ENCODE peak calls at places on chromosome 2, in seven cellular contexts. V is RPMI8226; E is occipital lobe; G is bronchial epithelial cell; K is foreskin fibroblast; P is stimulated activated CD8-positive, alpha-beta memory T cell treated with anti-CD3 and anti-CD28 coated beads, Interleukin-15, amount 100 ng/mL, for 1 hour; S is fibroblast of pulmonary artery. Y is an unnamed sample.

GRCh38 chr2:24517247-24517646 is 26.2 kb downstream of the NCOA1 start:
- DNase-seq in V (no peak), E (no peak), G (no peak), K (no peak), P (no peak), S (no peak), Y (no peak)

GRCh38 chr2:180735799-180736198 is 244.6 kb upstream of the UBE2E3 start:
- DNase-seq in V (no peak), E (no peak), G (no peak), K (no peak), P (no peak), S (no peak), Y (no peak)

GRCh38 chr2:201955702-201956141 is 77.9 kb upstream of the FZD7 start:
- DNase-seq in V (no peak), E (peak), G (no peak), K (peak), P (no peak), S (peak), Y (no peak)

GRCh38 chr2:113219889-113220641 is 46.3 kb downstream of the PSD4 start:
- DNase-seq in V (peak), E (no peak), G (peak), K (peak), P (no peak), S (peak), Y (no peak)

GRCh38 chr2:238009563-238009962 is 42.7 kb downstream of the UBE2F start:
- DNase-seq in V (no peak), E (peak), G (no peak), K (no peak), P (no peak), S (no peak), Y (no peak)

GRCh38 chr2:128727914-128728313 is 409.2 kb upstream of the HS6ST1 start:
- DNase-seq in V (no peak), E (no peak), G (peak), K (peak), P (no peak), S (peak), Y (no peak)

GRCh38 chr2:55033921-55034320 is 16.3 kb downstream of the RTN4 start:
- DNase-seq in V (no peak), E (no peak), G (no peak), K (no peak), P (no peak), S (no peak), Y (no peak)

GRCh38 chr2:210277133-210277532 is 37.8 kb downstream of the MYL1 start:
- DNase-seq in V (no peak), E (no peak), G (no peak), K (no peak), P (no peak), S (no peak), Y (no peak)

GRCh38 chr2:28661589-28662001 is 90.0 kb upstream of the PPP1CB start:
- DNase-seq in V (no peak), E (no peak), G (peak), K (peak), P (no peak), S (peak), Y (no peak)

GRCh38 chr2:10448646-10449480 is 736 bp upstream of the ODC1 start:
- DNase-seq in V (peak), E (no peak), G (peak), K (peak), P (peak), S (peak), Y (peak)

GRCh38 chr2:176158306-176158643 is 1.2 kb downstream of the HOXD3 start:
- DNase-seq in V (no peak), E (no peak), G (no peak), K (no peak), P (no peak), S (no peak), Y (no peak)

GRCh38 chr2:226799211-226799975 is at the start of gene IRS1:
- DNase-seq in V (peak), E (peak), G (peak), K (peak), P (no peak), S (peak), Y (peak)

GRCh38 chr2:237497820-237498128 is 10.7 kb downstream of the MLPH start:
- DNase-seq in V (no peak), E (no peak), G (no peak), K (peak), P (no peak), S (no peak), Y (no peak)

GRCh38 chr2:85911836-85912692 is 23.3 kb upstream of the ST3GAL5 start:
- DNase-seq in V (no peak), E (no peak), G (peak), K (peak), P (no peak), S (peak), Y (no peak)

GRCh38 chr2:68196120-68196716 is 38.5 kb downstream of the PNO1 start:
- DNase-seq in V (peak), E (no peak), G (peak), K (peak), P (peak), S (peak), Y (peak)

GRCh38 chr2:169877406-169877805 is 50.2 kb downstream of the UBR3 start:
- DNase-seq in V (peak), E (no peak), G (peak), K (peak), P (no peak), S (peak), Y (no peak)

GRCh38 chr2:237904806-237905599 is 45.6 kb downstream of the RAMP1 start:
- DNase-seq in V (peak), E (no peak), G (no peak), K (peak), P (no peak), S (peak), Y (no peak)

GRCh38 chr2:234203135-234203984 is 152.9 kb downstream of the SPP2 start:
- DNase-seq in V (no peak), E (no peak), G (peak), K (peak), P (no peak), S (peak), Y (no peak)

GRCh38 chr2:202442882-202443281 is 66.8 kb downstream of the BMPR2 start:
- DNase-seq in V (no peak), E (no peak), G (no peak), K (no peak), P (no peak), S (peak), Y (no peak)

GRCh38 chr2:156464106-156464505 is 27.9 kb downstream of the GPD2 start:
- DNase-seq in V (no peak), E (no peak), G (peak), K (peak), P (no peak), S (no peak), Y (no peak)

GRCh38 chr2:98880266-98881152 is 55.5 kb downstream of the CRACDL start:
- DNase-seq in V (no peak), E (no peak), G (no peak), K (no peak), P (no peak), S (no peak), Y (no peak)